ENCODE peak calls at places on chromosome 20, in four cellular contexts. Y is mesothelial cell of epicardium, M is fibroblast of pulmonary artery, W is LNCaP clone FGC. A is an unnamed sample.

GRCh38 chr20:19026121-19026878 is 186.1 kb upstream of the SLC24A3 start:
- DNase-seq in Y (no peak), M (no peak), W (no peak), A (no peak)

GRCh38 chr20:24060851-24061590 is 72.4 kb upstream of the GGTLC1 start:
- DNase-seq in Y (no peak), M (no peak), W (no peak), A (no peak)

GRCh38 chr20:8305449-8305978 is 173.4 kb downstream of the PLCB1 start:
- DNase-seq in Y (peak), M (peak), W (peak), A (peak)

GRCh38 chr20:2693286-2693995 is 861 bp downstream of the EBF4 start:
- DNase-seq in Y (no peak), M (peak), W (no peak), A (no peak)

GRCh38 chr20:23293689-23294088 is 56.9 kb upstream of the NXT1 start:
- DNase-seq in Y (no peak), M (no peak), W (no peak), A (no peak)

GRCh38 chr20:9112541-9113515 is 43.9 kb downstream of the PLCB4 start:
- DNase-seq in Y (no peak), M (peak), W (no peak), A (peak)

GRCh38 chr20:58664883-58665282 is 13.8 kb downstream of the STX16 start:
- DNase-seq in Y (no peak), M (no peak), W (no peak), A (no peak)

GRCh38 chr20:20888273-20888656 is 175.8 kb upstream of the RALGAPA2 start:
- DNase-seq in Y (no peak), M (no peak), W (no peak), A (no peak)

GRCh38 chr20:1491891-1492642 is 847 bp upstream of the SIRPB2 start:
- DNase-seq in Y (no peak), M (peak), W (no peak), A (no peak)

GRCh38 chr20:2911200-2911599 is 37.9 kb downstream of the PTPRA start:
- DNase-seq in Y (no peak), M (no peak), W (no peak), A (no peak)

GRCh38 chr20:25281541-25281991 is 33.7 kb downstream of the PYGB start:
- DNase-seq in Y (peak), M (no peak), W (no peak), A (no peak)

GRCh38 chr20:21027569-21027968 is 78.6 kb downstream of the LINC00237 start:
- DNase-seq in Y (no peak), M (no peak), W (no peak), A (peak)

DNA sequence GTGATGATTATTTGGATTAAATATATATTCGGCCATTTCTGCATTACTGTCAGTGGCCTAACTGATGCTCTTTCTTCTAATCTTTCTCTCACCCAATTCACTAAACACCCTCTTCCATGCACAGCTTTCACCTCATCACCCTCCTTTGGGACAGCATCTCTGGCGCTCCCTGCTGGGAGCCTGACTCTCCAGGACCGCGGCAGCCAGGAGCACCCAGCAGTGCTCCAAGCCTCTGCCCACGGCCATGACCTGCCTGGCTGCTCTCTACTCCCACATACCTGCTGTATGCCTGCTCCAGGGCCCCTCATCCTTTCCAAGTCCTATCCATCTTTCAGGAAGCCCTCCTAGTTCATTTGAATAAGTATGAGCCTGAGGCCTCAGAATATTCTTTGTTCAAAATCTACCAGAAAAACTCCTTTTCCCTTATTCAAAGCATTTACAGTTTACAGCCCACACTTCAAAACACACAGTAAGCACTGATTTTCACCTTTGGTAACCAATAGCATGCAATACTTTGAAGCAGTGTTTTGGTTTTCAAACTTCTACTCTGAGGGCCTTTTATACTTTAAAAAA is 15.2 kb downstream of the CTCFL start:
- DNase-seq in Y (no peak), M (peak), W (no peak), A (peak)
- TF ChIP-seq CTCF in Y (no peak), M (peak), W (peak), A (peak)

GRCh38 chr20:49394757-49395156 is 87.7 kb downstream of the KCNB1 start:
- DNase-seq in Y (no peak), M (no peak), W (no peak), A (no peak)

GRCh38 chr20:49395659-49396058 is 86.8 kb downstream of the KCNB1 start:
- DNase-seq in Y (no peak), M (no peak), W (no peak), A (no peak)

GRCh38 chr20:49395183-49395582 is 87.3 kb downstream of the KCNB1 start:
- DNase-seq in Y (no peak), M (no peak), W (no peak), A (no peak)

GRCh38 chr20:49397525-49397924 is 84.9 kb downstream of the KCNB1 start:
- DNase-seq in Y (no peak), M (peak), W (no peak), A (peak)

DNA sequence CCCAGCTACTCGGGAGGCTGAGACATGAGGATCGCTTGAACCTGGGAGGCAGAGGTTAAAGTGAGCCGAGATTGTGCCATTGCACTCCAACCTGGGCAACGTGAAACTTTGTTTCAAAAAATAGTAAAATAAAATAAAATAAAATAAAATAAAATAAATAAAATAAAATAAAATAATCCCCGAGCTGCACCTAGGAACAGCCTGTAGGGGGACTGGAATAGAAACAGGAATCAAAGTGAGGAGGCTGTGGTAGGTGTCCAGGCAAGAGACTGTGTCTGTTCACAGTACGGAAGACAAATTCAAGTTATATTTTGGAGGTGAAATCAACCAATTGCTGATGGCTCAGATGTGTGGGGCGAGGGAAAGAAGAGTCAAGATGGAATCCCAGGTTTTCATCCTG is 86.2 kb downstream of the KCNB1 start:
- DNase-seq in Y (no peak), M (no peak), W (no peak), A (no peak)
- TF ChIP-seq CTCF in Y (peak), M (peak), W (no peak), A (no peak)

GRCh38 chr20:44355503-44356352 is at the start of gene HNF4A:
- DNase-seq in Y (no peak), M (no peak), W (no peak), A (no peak)
- TF ChIP-seq CTCF in Y (no peak), M (no peak), W (no peak), A (no peak)

GRCh38 chr20:63950701-63951397 is 5.4 kb downstream of the UCKL1 start:
- DNase-seq in Y (no peak), M (no peak), W (no peak), A (no peak)
- TF ChIP-seq CTCF in Y (no peak), M (no peak), W (no peak), A (no peak)

DNA sequence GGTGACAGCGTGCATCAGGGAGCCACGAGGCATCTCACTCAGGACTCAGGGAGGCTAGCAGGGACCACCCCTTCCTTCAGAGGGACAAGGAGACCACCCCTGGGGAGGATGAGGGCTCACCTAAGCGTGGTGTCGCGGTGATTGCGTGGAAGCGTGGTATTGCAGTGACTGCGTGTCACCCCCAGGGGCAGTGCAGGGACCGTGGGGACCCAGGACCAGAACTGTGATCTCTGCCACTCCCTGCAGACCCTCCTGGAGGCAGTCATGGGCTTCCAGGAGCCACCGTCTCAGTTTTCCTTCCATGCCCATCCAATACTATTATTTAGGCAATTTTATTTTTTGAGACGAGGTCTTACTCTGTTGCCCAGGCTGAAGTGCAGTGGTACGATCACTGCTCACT is 147.1 kb downstream of the TAF4 start:
- DNase-seq in Y (no peak), M (no peak), W (no peak), A (no peak)
- TF ChIP-seq CTCF in Y (no peak), M (no peak), W (peak), A (no peak)

GRCh38 chr20:52439385-52439784 is 247.8 kb upstream of the ZFP64 start:
- DNase-seq in Y (no peak), M (no peak), W (no peak), A (no peak)
- TF ChIP-seq CTCF in Y (no peak), M (no peak), W (no peak), A (no peak)

GRCh38 chr20:39049684-39050554 is 87.8 kb downstream of the DHX35 start:
- DNase-seq in Y (peak), M (peak), W (peak), A (peak)
- TF ChIP-seq CTCF in Y (peak), M (peak), W (peak), A (peak)

GRCh38 chr20:34675561-34675960 is 1.3 kb downstream of the PIGU start:
- DNase-seq in Y (no peak), M (no peak), W (no peak), A (no peak)
- TF ChIP-seq CTCF in Y (no peak), M (no peak), W (no peak), A (no peak)

GRCh38 chr20:12110711-12111110 is 193.0 kb downstream of the BTBD3 start:
- DNase-seq in Y (no peak), M (peak), W (no peak), A (no peak)
- TF ChIP-seq CTCF in Y (no peak), M (no peak), W (no peak), A (no peak)

A was measured in MCF 10A.